ENCODE peak calls at places on chromosome 2, in five cellular contexts. M is omental fat pad; K is endodermal cell; D is CD8-positive, alpha-beta T cell; Q is Kasumi-1. A is an unnamed sample.

GRCh38 chr2:134391751-134392160 is 137.9 kb downstream of the MGAT5 start:
- DNase-seq in M (no peak), K (no peak), D (no peak), Q (no peak), A (no peak)

GRCh38 chr2:179412116-179412515 is 147.5 kb upstream of the SESTD1 start:
- DNase-seq in M (no peak), K (no peak), D (no peak), Q (no peak), A (no peak)

GRCh38 chr2:3635171-3636008 is 22.6 kb upstream of the ALLC start:
- DNase-seq in M (no peak), K (peak; percentile 36), D (no peak), Q (no peak), A (peak; percentile 52)

GRCh38 chr2:29462293-29462692 is 347.1 kb downstream of the CLIP4 start:
- DNase-seq in M (no peak), K (no peak), D (no peak), Q (no peak), A (no peak)

GRCh38 chr2:233402346-233402745 is 48.1 kb downstream of the DGKD start:
- DNase-seq in M (no peak), K (no peak), D (no peak), Q (no peak), A (peak; percentile 37)

GRCh38 chr2:143246815-143247744 is 117.9 kb downstream of the ARHGAP15 start:
- DNase-seq in M (no peak), K (no peak), D (no peak), Q (no peak), A (no peak)

GRCh38 chr2:143688248-143688647 is 559.0 kb downstream of the ARHGAP15 start:
- DNase-seq in M (no peak), K (no peak), D (no peak), Q (no peak), A (no peak)

GRCh38 chr2:45382744-45383143 is 228.3 kb downstream of the SRBD1 start:
- DNase-seq in M (no peak), K (no peak), D (no peak), Q (no peak), A (no peak)

GRCh38 chr2:217995741-217996141 is 7.1 kb downstream of the TNS1 start:
- DNase-seq in M (no peak), K (peak; percentile 67), D (no peak), Q (no peak), A (peak; percentile 78)

GRCh38 chr2:207974214-207974600 is 51.1 kb downstream of the PLEKHM3 start:
- DNase-seq in M (no peak), K (no peak), D (no peak), Q (no peak), A (no peak)

GRCh38 chr2:214469728-214470127 is 58.9 kb downstream of the VWC2L start:
- DNase-seq in M (no peak), K (no peak), D (no peak), Q (no peak), A (no peak)

GRCh38 chr2:75632091-75632704 is 14.4 kb upstream of the MRPL19 start:
- DNase-seq in M (no peak), K (no peak), D (no peak), Q (no peak), A (no peak)

GRCh38 chr2:158477202-158477601 is 20.4 kb downstream of the PKP4 start:
- DNase-seq in M (no peak), K (no peak), D (no peak), Q (no peak), A (no peak)

GRCh38 chr2:230952226-230952956 is 27.3 kb upstream of the GPR55 start:
- DNase-seq in M (no peak), K (no peak), D (no peak), Q (no peak), A (no peak)

GRCh38 chr2:189261431-189261841 is 81.9 kb upstream of the COL5A2 start:
- DNase-seq in M (no peak), K (no peak), D (no peak), Q (no peak), A (no peak)

GRCh38 chr2:164134368-164134767 is 398.6 kb upstream of the FIGN start:
- DNase-seq in M (no peak), K (no peak), D (no peak), Q (no peak), A (no peak)

GRCh38 chr2:20578895-20579825 is 71.7 kb downstream of the HS1BP3 start:
- DNase-seq in M (no peak), K (peak; percentile 86), D (no peak), Q (no peak), A (peak; percentile 95)

GRCh38 chr2:189751080-189751658 is 11.4 kb downstream of the OSGEPL1 start:
- DNase-seq in M (no peak), K (peak; percentile 79), D (peak; percentile 13), Q (peak; percentile 83), A (no peak)

GRCh38 chr2:144219979-144220378 is 299.9 kb downstream of the ZEB2 start:
- DNase-seq in M (no peak), K (no peak), D (no peak), Q (no peak), A (no peak)

GRCh38 chr2:241559489-241560180 is 1.1 kb downstream of the BOK start:
- DNase-seq in M (no peak), K (peak; percentile 80), D (no peak), Q (no peak), A (no peak)

GRCh38 chr2:45944075-45944474 is 292.6 kb downstream of the PRKCE start:
- DNase-seq in M (no peak), K (no peak), D (no peak), Q (no peak), A (no peak)

GRCh38 chr2:30706534-30707303 is 100.5 kb downstream of the CAPN13 start:
- DNase-seq in M (peak; percentile 38), K (peak; percentile 83), D (peak; percentile 60), Q (peak; percentile 52), A (no peak)

GRCh38 chr2:43276517-43276931 is 50.1 kb upstream of the ZFP36L2 start:
- DNase-seq in M (no peak), K (no peak), D (no peak), Q (no peak), A (no peak)

GRCh38 chr2:10889741-10890215 is 22.0 kb upstream of the KCNF1 start:
- DNase-seq in M (no peak), K (peak; percentile 18), D (no peak), Q (no peak), A (no peak)

GRCh38 chr2:1804251-1804855 is 60.0 kb upstream of the PXDN start:
- DNase-seq in M (no peak), K (no peak), D (no peak), Q (no peak), A (no peak)

A was measured in ascending aorta.